ENCODE peak calls at places on chromosome 21, in four cellular contexts. I, D, T and V are unnamed samples.

GRCh38 chr21:45551316-45551715 is 9.1 kb upstream of the SLC19A1 start:
- DNase-seq in I (peak), T (no peak), D (no peak), V (peak)

GRCh38 chr21:17780539-17780938 is 38.6 kb downstream of the C21orf91 start:
- DNase-seq in T (no peak), D (no peak), I (no peak), V (no peak)

GRCh38 chr21:41758550-41758949 is 8.3 kb downstream of the RIPK4 start:
- DNase-seq in D (no peak), I (peak), T (no peak), V (no peak)

GRCh38 chr21:45379901-45380330 is 25.0 kb upstream of the COL18A1 start:
- DNase-seq in D (no peak), I (no peak), T (peak), V (peak)

GRCh38 chr21:29243188-29243587 is 55.5 kb upstream of the BACH1 start:
- DNase-seq in D (no peak), T (no peak), I (no peak), V (no peak)

GRCh38 chr21:41677671-41678015 is 89.2 kb downstream of the RIPK4 start:
- DNase-seq in T (no peak), I (no peak), D (peak), V (no peak)

GRCh38 chr21:17644186-17644585 is 31.5 kb upstream of the BTG3 start:
- DNase-seq in I (no peak), D (no peak), T (no peak), V (no peak)

GRCh38 chr21:45505416-45506021 is 36.7 kb downstream of the SLC19A1 start:
- DNase-seq in T (peak), D (peak), I (no peak), V (peak)

GRCh38 chr21:38297193-38297592 is 40.4 kb downstream of the KCNJ15 start:
- DNase-seq in I (no peak), T (no peak), D (no peak), V (peak)

GRCh38 chr21:45994086-45994661 is 12.6 kb downstream of the COL6A1 start:
- DNase-seq in I (no peak), T (peak), D (no peak), V (peak)

GRCh38 chr21:44901391-44902074 is 19.2 kb downstream of the ITGB2 start:
- DNase-seq in I (no peak), D (no peak), T (peak), V (peak)

GRCh38 chr21:26389971-26390641 is 183.0 kb downstream of the CYYR1 start:
- DNase-seq in T (no peak), D (no peak), I (no peak), V (no peak)

GRCh38 chr21:44869860-44870747 is 3.4 kb downstream of the PTTG1IP start:
- DNase-seq in T (peak), I (peak), D (no peak), V (no peak)

GRCh38 chr21:34004984-34005383 is 68.4 kb upstream of the MRPS6 start:
- DNase-seq in I (no peak), D (no peak), T (no peak), V (no peak)

GRCh38 chr21:37562920-37563640 is 196.5 kb downstream of the DYRK1A start:
- DNase-seq in D (no peak), T (no peak), I (no peak), V (peak)

GRCh38 chr21:42439284-42440186 is 35.8 kb downstream of the UBASH3A start:
- DNase-seq in T (no peak), I (no peak), D (no peak), V (no peak)

GRCh38 chr21:32494946-32495703 is 82.6 kb downstream of the EVA1C start:
- DNase-seq in D (no peak), I (peak), T (no peak), V (no peak)

GRCh38 chr21:25776440-25776839 is 41.7 kb downstream of the GABPA start:
- DNase-seq in T (no peak), I (no peak), D (no peak), V (peak)

GRCh38 chr21:34693192-34693810 is 24.5 kb downstream of the CLIC6 start:
- DNase-seq in T (no peak), I (peak), D (peak), V (no peak)

GRCh38 chr21:27694667-27695066 is 727.8 kb upstream of the ADAMTS5 start:
- DNase-seq in D (no peak), T (no peak), I (no peak), V (no peak)

GRCh38 chr21:45264146-45264918 is 23.4 kb downstream of the POFUT2 start:
- DNase-seq in I (no peak), T (no peak), D (no peak), V (no peak)

GRCh38 chr21:45502600-45502999 is 39.6 kb downstream of the SLC19A1 start:
- DNase-seq in I (no peak), D (no peak), T (no peak), V (peak)

GRCh38 chr21:15037894-15038293 is 26.9 kb downstream of the NRIP1 start:
- DNase-seq in D (no peak), T (no peak), I (no peak), V (no peak)

GRCh38 chr21:26273686-26274313 is 103.2 kb upstream of the APP start:
- DNase-seq in I (no peak), D (no peak), T (no peak), V (no peak)

GRCh38 chr21:46006547-46007497 is 25.3 kb downstream of the COL6A1 start:
- DNase-seq in I (no peak), D (no peak), T (peak), V (no peak)

GRCh38 chr21:17468698-17469097 is 44.1 kb upstream of the CXADR start:
- DNase-seq in I (no peak), D (no peak), T (no peak), V (no peak)

GRCh38 chr21:42941696-42942085 is 16.3 kb upstream of the ERVH48-1 start:
- DNase-seq in D (no peak), I (no peak), T (no peak), V (no peak)

GRCh38 chr21:25885880-25886279 is 151.1 kb downstream of the GABPA start:
- DNase-seq in T (no peak), D (no peak), I (no peak), V (no peak)

GRCh38 chr21:43881283-43881682 is 16.3 kb downstream of the AGPAT3 start:
- DNase-seq in D (no peak), I (no peak), T (no peak), V (no peak)

GRCh38 chr21:14273736-14274538 is 58.0 kb downstream of the RBM11 start:
- DNase-seq in I (no peak), T (peak), D (peak), V (peak)

GRCh38 chr21:44382536-44382935 is 29.1 kb downstream of the TRPM2 start:
- DNase-seq in I (no peak), D (no peak), T (no peak), V (no peak)

GRCh38 chr21:41043008-41043407 is 125.0 kb upstream of the BACE2 start:
- DNase-seq in T (no peak), I (no peak), D (no peak), V (no peak)

GRCh38 chr21:31675332-31675731 is 15.8 kb downstream of the SOD1 start:
- DNase-seq in I (no peak), T (no peak), D (no peak), V (no peak)

GRCh38 chr21:42040411-42041180 is 30.4 kb upstream of the ZBTB21 start:
- DNase-seq in D (no peak), I (peak), T (no peak), V (no peak)

GRCh38 chr21:33948096-33948950 is 32.7 kb upstream of the ATP5PO start:
- DNase-seq in D (peak), T (peak), I (peak), V (peak)

GRCh38 chr21:41358193-41359166 is 3.3 kb upstream of the MX2 start:
- DNase-seq in I (no peak), T (no peak), D (no peak), V (no peak)

GRCh38 chr21:46038341-46038829 is 56.8 kb downstream of the COL6A1 start:
- DNase-seq in T (no peak), D (no peak), I (no peak), V (no peak)